ENCODE peak calls at places on chromosomes 13 and 19, in seven cellular contexts. B is thoracic aorta; K is CD8-positive, alpha-beta T cell; X is body of pancreas; A is heart left ventricle; I is heart right ventricle; Z is GM23338. C is an unnamed sample. For H3K4me1, the result is how much of the 10 kb centered on the place peaks cover.

GRCh38 chr13:73751290-73751689 is 382.9 kb downstream of the KLF12 start:
- DNase-seq in B (no peak), K (no peak), X (no peak), A (no peak), I (no peak), Z (no peak), C (no peak)

GRCh38 chr13:23794267-23795161 is 94.7 kb downstream of the MIPEP start:
- DNase-seq in B (no peak), K (no peak), X (no peak), A (no peak), I (no peak), Z (no peak), C (no peak)

GRCh38 chr13:86846501-86846900 is 824.7 kb upstream of the SLITRK5 start:
- DNase-seq in B (no peak), K (no peak), X (no peak), A (no peak), I (no peak), Z (no peak), C (no peak)

GRCh38 chr19:29084266-29084665 is 128.7 kb downstream of the UQCRFS1 start:
- DNase-seq in B (no peak), K (no peak), X (no peak), A (no peak), I (no peak), Z (peak), C (no peak)

GRCh38 chr19:31648347-31648746 is 299.1 kb upstream of the TSHZ3 start:
- DNase-seq in B (no peak), K (no peak), X (no peak), A (no peak), I (no peak), Z (no peak), C (no peak)

GRCh38 chr13:35804901-35805300 is 326.3 kb downstream of the DCLK1 start:
- DNase-seq in B (no peak), K (no peak), X (no peak), A (no peak), I (no peak), Z (no peak), C (no peak)

GRCh38 chr13:42337808-42338600 is 66.1 kb downstream of the AKAP11 start:
- DNase-seq in B (no peak), K (no peak), X (no peak), A (no peak), I (no peak), Z (no peak), C (no peak)

GRCh38 chr13:41649659-41650058 is 192.3 kb downstream of the RGCC start:
- DNase-seq in B (no peak), K (no peak), X (no peak), A (no peak), I (no peak), Z (peak), C (no peak)

GRCh38 chr13:70339738-70340137 is 231.5 kb upstream of the KLHL1 start:
- DNase-seq in B (no peak), K (no peak), X (peak), A (no peak), I (no peak), Z (peak), C (no peak)

GRCh38 chr13:59424661-59425060 is 739.1 kb downstream of the DIAPH3 start:
- DNase-seq in B (no peak), K (no peak), X (no peak), A (no peak), I (no peak), Z (no peak), C (no peak)

GRCh38 chr13:85582890-85583289 is 216.3 kb downstream of the SLITRK6 start:
- DNase-seq in B (no peak), K (no peak), X (no peak), A (no peak), I (no peak), Z (no peak), C (no peak)

GRCh38 chr19:15299568-15300409 is 32.5 kb downstream of the BRD4 start:
- DNase-seq in B (no peak), K (no peak), X (no peak), A (no peak), I (no peak), Z (no peak), C (no peak)
- H3K4me1 ChIP-seq in B (half or more), K (half or more), X (half or more), A (half or more), I (half or more), Z (under half), C (half or more)

DNA sequence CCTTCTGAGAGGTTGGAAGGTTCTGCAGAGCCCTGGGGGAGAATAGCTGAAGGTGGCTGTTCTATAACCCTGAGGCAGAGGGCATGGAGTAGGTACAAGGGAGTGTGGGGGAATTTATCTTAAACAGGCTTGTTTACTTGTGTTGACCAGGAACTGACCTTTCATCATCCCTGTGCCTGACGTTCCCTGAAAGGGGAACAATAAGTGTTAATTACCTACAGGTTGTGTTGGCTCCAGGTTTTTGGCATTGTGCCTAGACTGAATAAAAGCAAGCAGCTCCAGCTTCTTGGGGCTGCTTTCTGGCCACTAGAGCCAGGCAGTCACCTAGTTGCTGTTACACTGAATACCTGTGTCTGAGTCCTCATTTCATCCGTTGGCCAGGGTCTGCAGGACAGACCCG is 60.0 kb downstream of the ZNF627 start:
- DNase-seq in B (no peak), K (no peak), X (peak), A (no peak), I (no peak), Z (no peak), C (no peak)
- H3K27ac ChIP-seq in B (no peak), K (no peak), X (no peak), A (no peak), I (no peak), Z (no peak), C (no peak)

DNA sequence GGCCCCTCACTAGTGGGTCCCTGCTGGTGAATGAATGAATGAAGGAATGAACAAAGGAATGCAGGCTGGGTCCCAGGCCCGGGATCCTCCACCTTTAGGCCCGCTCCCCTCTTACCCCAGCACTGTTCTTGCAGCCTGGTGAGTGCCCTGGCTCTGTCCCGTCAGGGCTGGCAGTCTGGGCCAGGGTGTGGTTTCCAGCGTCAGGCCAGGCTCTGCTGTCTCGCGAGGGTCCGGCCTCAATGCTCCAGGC is 317 bp downstream of the LYL1 start:
- DNase-seq in B (no peak), K (no peak), X (no peak), A (no peak), I (no peak), Z (no peak), C (no peak)
- H3K4me1 ChIP-seq in B (under half), K (half or more), X (under half), A (under half), I (under half), Z (under half), C (under half)

DNA sequence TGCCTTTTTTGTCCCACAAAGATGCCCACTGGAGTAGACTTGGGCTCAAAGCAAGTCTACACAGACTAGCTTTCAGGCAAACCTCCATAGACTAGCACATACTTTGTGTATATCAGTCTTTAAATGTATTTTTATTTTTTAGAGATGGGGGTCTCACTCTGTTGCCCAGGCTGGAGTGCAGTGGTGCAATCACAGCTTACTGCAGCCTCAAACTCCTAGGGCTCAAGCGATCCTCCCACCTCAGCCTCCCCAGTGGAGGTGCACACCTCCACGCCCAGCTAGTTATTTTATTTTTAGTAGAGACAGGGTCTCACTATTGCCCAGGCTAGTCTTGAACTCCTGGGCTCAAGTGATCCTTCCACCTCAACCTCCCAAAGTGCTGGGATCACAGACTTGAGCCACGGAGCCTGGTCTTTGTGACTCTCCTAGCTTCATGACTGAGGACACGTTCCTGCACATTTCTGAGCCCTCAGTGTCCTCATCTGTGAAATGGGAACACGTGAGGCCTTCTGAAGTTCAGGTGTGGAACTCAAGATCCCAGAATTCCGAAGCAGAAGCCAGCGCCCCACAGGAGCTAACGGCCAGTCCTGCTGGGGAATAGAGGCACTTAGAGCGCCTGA is 5.1 kb upstream of the TPM4 start:
- DNase-seq in B (no peak), K (no peak), X (no peak), A (no peak), I (no peak), Z (no peak), C (no peak)
- H3K27ac ChIP-seq in B (peak), K (peak), X (peak), A (peak), I (peak), Z (no peak), C (peak)

GRCh38 chr13:44815507-44816074 is 173.7 kb downstream of the NUFIP1 start:
- DNase-seq in B (no peak), K (no peak), X (peak), A (no peak), I (no peak), Z (peak), C (no peak)

GRCh38 chr13:44810067-44810840 is 179.0 kb downstream of the NUFIP1 start:
- DNase-seq in B (no peak), K (no peak), X (peak), A (no peak), I (no peak), Z (no peak), C (no peak)

GRCh38 chr13:44814836-44815235 is 174.4 kb downstream of the NUFIP1 start:
- DNase-seq in B (no peak), K (no peak), X (no peak), A (no peak), I (no peak), Z (no peak), C (no peak)

GRCh38 chr13:44814144-44814543 is 175.1 kb downstream of the NUFIP1 start:
- DNase-seq in B (no peak), K (no peak), X (no peak), A (no peak), I (no peak), Z (no peak), C (no peak)

GRCh38 chr13:44812818-44813217 is 176.5 kb downstream of the NUFIP1 start:
- DNase-seq in B (no peak), K (no peak), X (peak), A (no peak), I (no peak), Z (no peak), C (no peak)
- H3K4me1 ChIP-seq in B (under half), K (under half), X (half or more), A (under half), I (under half), Z (under half), C (under half)

GRCh38 chr19:11483176-11484111 is 2.6 kb upstream of the ELAVL3 start:
- DNase-seq in B (no peak), K (no peak), X (no peak), A (no peak), I (no peak), Z (peak), C (no peak)

GRCh38 chr19:11480081-11480926 is 542 bp downstream of the ELAVL3 start:
- DNase-seq in B (no peak), K (no peak), X (no peak), A (no peak), I (no peak), Z (peak), C (no peak)

GRCh38 chr19:11480927-11481776 is at the start of gene ELAVL3:
- DNase-seq in B (no peak), K (no peak), X (no peak), A (no peak), I (no peak), Z (peak), C (no peak)

GRCh38 chr19:11482384-11483050 is 1.7 kb upstream of the ELAVL3 start:
- DNase-seq in B (peak), K (peak), X (peak), A (peak), I (peak), Z (peak), C (peak)

GRCh38 chr19:11481777-11482383 is 1.0 kb upstream of the ELAVL3 start:
- DNase-seq in B (peak), K (peak), X (peak), A (peak), I (peak), Z (peak), C (peak)
- H3K27ac ChIP-seq in B (no peak), K (no peak), X (no peak), A (no peak), I (no peak), Z (no peak), C (no peak)

DNA sequence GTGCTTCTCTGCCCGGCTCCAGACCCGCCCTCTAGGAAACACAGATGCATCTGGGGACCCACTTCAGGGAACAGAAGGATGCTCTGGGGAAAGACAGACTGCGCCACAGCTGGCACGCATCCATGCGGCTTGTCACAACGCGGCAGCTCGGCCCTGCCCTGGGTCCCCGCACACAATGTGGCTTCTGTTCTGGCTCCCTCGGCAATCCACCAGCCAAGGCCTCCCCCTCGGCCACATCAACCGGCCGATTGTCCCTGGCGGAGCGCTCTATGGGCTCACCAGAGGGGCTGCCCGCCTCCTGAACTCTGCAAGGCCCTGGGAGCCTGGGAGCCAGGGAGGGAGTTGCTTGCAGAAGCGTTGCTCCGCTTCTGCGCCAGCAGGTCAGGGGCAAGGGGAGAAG is 38.1 kb downstream of the MLLT1 start:
- DNase-seq in B (no peak), K (no peak), X (peak), A (no peak), I (peak), Z (no peak), C (no peak)
- H3K4me1 ChIP-seq in B (under half), K (under half), X (half or more), A (under half), I (half or more), Z (under half), C (half or more)

GRCh38 chr19:45296365-45296764 is 26.3 kb downstream of the CKM start:
- DNase-seq in B (no peak), K (no peak), X (no peak), A (no peak), I (no peak), Z (no peak), C (no peak)

GRCh38 chr19:45294291-45295029 is 28.2 kb downstream of the CKM start:
- DNase-seq in B (no peak), K (no peak), X (peak), A (no peak), I (peak), Z (no peak), C (peak)

GRCh38 chr19:45291834-45292233 is 30.8 kb downstream of the CKM start:
- DNase-seq in B (no peak), K (no peak), X (no peak), A (no peak), I (no peak), Z (no peak), C (no peak)

GRCh38 chr19:45295873-45296272 is 26.8 kb downstream of the CKM start:
- DNase-seq in B (no peak), K (no peak), X (no peak), A (no peak), I (no peak), Z (no peak), C (no peak)

GRCh38 chr19:45293682-45294081 is 29.0 kb downstream of the CKM start:
- DNase-seq in B (no peak), K (no peak), X (no peak), A (no peak), I (no peak), Z (no peak), C (no peak)
- H3K27ac ChIP-seq in B (no peak), K (no peak), X (peak), A (no peak), I (no peak), Z (no peak), C (no peak)

GRCh38 chr13:110528911-110529310 is 32.6 kb downstream of the RAB20 start:
- DNase-seq in B (no peak), K (no peak), X (no peak), A (no peak), I (no peak), Z (no peak), C (no peak)

GRCh38 chr13:110529522-110530311 is 31.8 kb downstream of the RAB20 start:
- DNase-seq in B (no peak), K (no peak), X (no peak), A (no peak), I (no peak), Z (no peak), C (no peak)

GRCh38 chr13:110525328-110526319 is 35.9 kb downstream of the RAB20 start:
- DNase-seq in B (no peak), K (no peak), X (no peak), A (no peak), I (peak), Z (no peak), C (no peak)

GRCh38 chr13:110530839-110531499 is 30.6 kb downstream of the RAB20 start:
- DNase-seq in B (no peak), K (no peak), X (no peak), A (no peak), I (no peak), Z (no peak), C (no peak)

DNA sequence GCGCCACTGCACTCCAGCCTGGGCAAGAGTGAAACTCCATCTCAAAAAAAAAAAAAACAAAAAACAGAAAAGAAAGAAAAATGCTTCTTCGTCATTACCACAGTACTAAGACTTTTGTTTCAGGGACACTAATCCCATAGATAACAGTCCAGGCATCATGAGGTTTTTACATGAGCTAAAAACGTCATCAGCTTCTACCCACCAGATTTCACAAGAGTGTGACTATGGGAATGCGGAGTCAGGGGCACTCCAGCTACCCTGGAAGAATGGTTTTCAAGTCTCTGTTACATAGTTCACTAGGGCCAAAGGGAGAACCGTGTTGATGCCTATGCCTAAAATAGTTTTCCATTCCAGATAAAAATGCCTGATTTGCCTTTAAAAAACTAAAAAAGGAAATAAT is 33.2 kb downstream of the RAB20 start:
- DNase-seq in B (no peak), K (no peak), X (peak), A (no peak), I (no peak), Z (no peak), C (no peak)
- H3K4me1 ChIP-seq in B (under half), K (under half), X (half or more), A (under half), I (under half), Z (under half), C (under half)

C was measured in psoas muscle.